ENCODE peak calls at places on chromosome 22, in nine cellular contexts. P is neural progenitor cell, C is right lobe of liver, M is AG09309, I is mammary epithelial cell, Q is adrenal gland, O is neuronal stem cell, Z is HCT116, R is cardiac fibroblast. W is an unnamed sample.

GRCh38 chr22:22408731-22409696 is 99.5 kb downstream of the ZNF280B start:
- DNase-seq in R (peak; percentile 48), M (no peak), P (peak; percentile 63), Q (peak; percentile 26), C (no peak), Z (peak; percentile 33), O (peak; percentile 21), I (peak; percentile 5), W (peak; percentile 11)

GRCh38 chr22:17085277-17086091 is 684 bp downstream of the IL17RA start:
- DNase-seq in Z (no peak), Q (peak; percentile 43), P (peak; percentile 48), C (peak; percentile 61), I (peak; percentile 21), M (no peak), O (no peak), R (no peak), W (no peak)

GRCh38 chr22:23514317-23515038 is 65.6 kb downstream of the IGLL1 start:
- DNase-seq in M (no peak), Q (no peak), C (no peak), R (no peak), Z (no peak), P (no peak), I (no peak), O (no peak), W (no peak)

GRCh38 chr22:24200616-24201212 is 19.4 kb downstream of the SUSD2 start:
- DNase-seq in I (peak; percentile 74), Z (peak; percentile 67), O (no peak), R (peak; percentile 87), M (peak; percentile 17), C (no peak), Q (no peak), P (no peak), W (peak; percentile 74)

GRCh38 chr22:48476599-48476998 is 1351.1 kb downstream of the BRD1 start:
- DNase-seq in O (no peak), I (no peak), M (no peak), Q (peak; percentile 17), R (no peak), Z (no peak), P (no peak), C (no peak), W (no peak)

GRCh38 chr22:46894081-46894671 is 131.7 kb downstream of the TBC1D22A start:
- DNase-seq in P (no peak), R (peak; percentile 7), Z (no peak), M (no peak), I (no peak), Q (peak; percentile 5), C (no peak), O (no peak), W (no peak)

GRCh38 chr22:26079009-26079408 is 90.3 kb upstream of the SEZ6L start:
- DNase-seq in I (no peak), Z (no peak), Q (no peak), R (no peak), M (no peak), O (peak; percentile 36), C (no peak), P (peak; percentile 58), W (no peak)

GRCh38 chr22:31662668-31663037 is 638 bp upstream of the PISD start:
- DNase-seq in P (no peak), M (no peak), C (no peak), O (no peak), Z (no peak), I (no peak), R (no peak), Q (no peak), W (no peak)

GRCh38 chr22:22666307-22667091 is 22.1 kb downstream of the GGTLC2 start:
- DNase-seq in Z (no peak), R (peak; percentile 56), C (peak; percentile 58), O (no peak), Q (peak; percentile 37), I (no peak), M (no peak), P (peak; percentile 70), W (no peak)

DNA sequence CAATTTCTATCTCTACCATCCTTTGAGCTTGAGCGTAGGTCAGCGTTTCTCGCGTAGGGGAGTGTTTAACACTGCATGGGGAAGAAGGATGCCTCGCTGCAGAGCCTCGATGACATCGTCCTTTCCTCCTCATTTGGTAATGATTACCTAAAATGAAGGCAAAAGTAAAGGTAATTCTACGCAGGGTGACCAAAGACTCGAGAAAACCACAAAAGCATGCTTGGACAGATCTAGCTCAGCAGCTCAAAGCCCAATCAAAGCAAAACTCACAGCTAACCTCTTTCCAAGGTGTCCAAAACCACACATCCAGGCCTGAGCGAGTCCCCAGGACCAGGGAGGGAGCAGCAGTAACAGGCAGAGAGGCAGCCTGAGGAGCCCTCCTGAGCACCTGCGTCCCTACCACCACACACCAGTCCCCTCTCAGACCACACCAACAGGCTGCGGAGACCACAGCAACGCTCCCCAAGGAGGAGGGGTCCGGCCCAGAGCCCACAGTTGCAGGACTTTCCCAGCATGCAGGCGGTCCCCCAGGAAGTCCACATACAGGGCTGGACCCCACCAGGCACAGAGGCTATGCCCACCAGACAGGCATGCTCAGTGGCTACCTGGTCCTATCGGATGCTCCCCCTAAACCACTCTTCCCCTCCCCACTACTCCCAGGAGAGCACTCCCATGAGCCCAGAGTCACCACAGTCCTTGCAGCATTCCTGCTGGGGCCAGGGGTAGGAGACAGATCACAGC is 3.3 kb downstream of the BRD1 start:
- DNase-seq in R (no peak), Z (no peak), P (no peak), O (no peak), I (peak; percentile 58), Q (no peak), M (no peak), C (no peak), W (peak; percentile 42)
- H3K4me3 ChIP-seq in R (peak overlapping the region; percentile 2), Z (no peak overlapping the region), P (no peak overlapping the region), O (no peak overlapping the region), I (no peak overlapping the region), Q (no peak overlapping the region), M (no peak overlapping the region), C (no peak overlapping the region), W (no peak overlapping the region)

DNA sequence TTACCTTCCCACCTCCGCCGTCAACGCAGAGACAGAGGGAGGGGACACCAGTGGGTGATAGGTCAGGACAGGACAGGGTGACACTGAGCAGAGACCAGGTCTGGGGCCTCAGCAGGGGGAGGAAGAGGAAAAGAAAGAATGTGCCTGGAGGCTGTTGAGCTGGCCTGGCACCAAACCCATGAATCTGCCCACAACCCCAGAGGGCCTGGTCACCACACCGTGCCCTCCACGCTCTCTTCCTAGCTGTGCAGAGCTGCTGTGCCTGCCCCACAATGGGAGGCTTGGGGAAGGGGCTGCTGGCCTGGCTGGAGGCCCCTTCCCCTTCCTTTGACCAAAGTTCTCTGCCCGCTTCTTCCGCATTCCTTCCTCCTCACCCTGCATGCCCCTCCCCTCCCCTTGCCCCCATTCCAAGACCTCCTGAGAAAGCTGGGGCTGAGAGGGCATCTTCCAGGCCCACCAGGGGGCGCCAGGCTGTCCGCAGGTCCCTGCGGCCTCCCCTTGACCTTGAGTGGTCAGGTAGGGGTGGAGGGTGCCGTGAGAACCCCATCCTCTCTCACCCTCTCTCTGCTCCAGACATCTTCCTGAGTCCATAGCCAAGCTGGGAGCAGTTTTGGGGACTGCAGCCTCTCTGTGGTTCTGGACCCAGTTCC is 11.0 kb upstream of the CACNA1I start:
- DNase-seq in R (no peak), O (no peak), Z (no peak), P (peak; percentile 67), Q (no peak), I (no peak), M (no peak), C (no peak), W (no peak)
- H3K4me3 ChIP-seq in R (no peak overlapping the region), O (no peak overlapping the region), Z (no peak overlapping the region), P (no peak overlapping the region), Q (no peak overlapping the region), I (no peak overlapping the region), M (no peak overlapping the region), C (no peak overlapping the region), W (no peak overlapping the region)

DNA sequence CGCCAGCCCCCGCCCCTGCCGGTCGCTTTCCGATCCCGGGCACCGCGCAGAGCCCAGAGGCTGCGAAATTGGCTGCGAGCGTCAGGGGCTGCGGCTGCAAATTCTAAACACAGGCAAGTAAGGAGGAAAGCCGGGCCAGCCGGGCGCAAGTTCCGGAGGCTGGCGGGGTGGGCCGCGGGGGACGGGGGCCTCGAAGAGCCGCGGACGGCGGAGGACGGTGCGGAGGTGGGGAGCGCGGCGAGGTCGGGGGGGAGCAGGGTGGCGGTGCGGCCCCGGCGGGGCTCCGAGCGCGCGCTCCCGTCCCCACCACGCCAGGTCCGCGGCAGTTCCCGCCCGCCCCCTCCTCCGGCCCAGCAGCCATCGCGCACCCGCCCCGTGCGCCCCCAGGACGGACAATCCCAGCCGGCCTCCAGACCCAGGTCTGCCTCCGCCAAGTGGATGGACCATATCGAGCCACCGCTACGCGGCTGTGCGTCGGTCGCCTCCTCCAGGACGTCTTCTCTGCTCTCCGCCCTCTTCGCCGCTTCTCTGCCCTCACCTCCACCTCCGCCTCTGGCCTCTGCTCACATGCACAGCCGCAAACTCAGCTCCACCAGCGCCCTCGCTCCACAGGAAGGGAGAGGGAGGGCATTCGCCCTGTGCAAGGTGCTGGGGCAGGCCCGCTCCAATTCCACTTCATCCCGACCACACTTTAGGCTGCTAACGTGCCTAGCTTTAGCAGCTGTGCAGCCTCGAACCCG is 7.2 kb downstream of the ELFN2 start:
- DNase-seq in Q (no peak), C (no peak), P (peak; percentile 74), O (no peak), I (peak; percentile 41), R (no peak), Z (no peak), M (no peak), W (peak; percentile 32)
- H3K4me3 ChIP-seq in Q (no peak overlapping the region), C (no peak overlapping the region), P (peak overlapping the region; percentile 52), O (peak overlapping the region; percentile 17), I (peak overlapping the region; percentile 54), R (peak overlapping the region; percentile 40), Z (peak overlapping the region; percentile 44), M (peak overlapping the region; percentile 41), W (peak overlapping the region; percentile 35)

GRCh38 chr22:41480397-41480735 is 11.4 kb downstream of the ACO2 start:
- DNase-seq in Q (no peak), M (no peak), P (no peak), O (no peak), I (no peak), R (peak; percentile 80), Z (no peak), C (no peak), W (no peak)

GRCh38 chr22:41481131-41481830 is 12.4 kb downstream of the ACO2 start:
- DNase-seq in Q (peak; percentile 79), I (no peak), Z (no peak), O (no peak), P (no peak), M (no peak), R (peak; percentile 48), C (no peak), W (no peak)

GRCh38 chr22:41482319-41482935 is 13.5 kb downstream of the ACO2 start:
- DNase-seq in M (peak; percentile 43), I (no peak), C (no peak), O (no peak), Q (no peak), P (no peak), Z (no peak), R (peak; percentile 8), W (no peak)

GRCh38 chr22:41479671-41480396 is 10.9 kb downstream of the ACO2 start:
- DNase-seq in R (peak; percentile 67), C (no peak), P (peak; percentile 93), M (no peak), I (no peak), O (peak; percentile 83), Q (no peak), Z (no peak), W (no peak)

DNA sequence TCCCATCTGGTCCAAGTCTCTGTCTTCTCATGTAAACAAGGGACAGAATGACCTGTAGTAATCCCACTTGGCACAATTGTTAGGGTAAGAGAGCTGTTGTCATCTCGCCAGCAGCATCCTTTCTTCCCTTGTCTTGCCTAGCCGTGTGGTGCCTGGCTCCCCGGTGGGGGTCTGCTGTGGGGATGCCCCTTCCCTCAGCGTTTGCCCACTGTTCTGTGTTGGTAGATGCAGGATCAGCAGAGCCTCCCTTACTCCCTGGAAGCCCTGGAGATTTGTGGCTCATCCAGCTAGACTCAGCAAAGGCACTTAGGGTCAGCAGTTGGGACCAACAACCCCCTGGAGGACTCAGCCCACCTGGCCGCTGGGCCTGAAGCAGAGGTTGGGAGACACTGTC is 13.0 kb downstream of the ACO2 start:
- DNase-seq in I (no peak), O (no peak), Z (no peak), Q (no peak), C (no peak), R (no peak), P (no peak), M (no peak), W (no peak)
- H3K4me3 ChIP-seq in I (no peak overlapping the region), O (no peak overlapping the region), Z (no peak overlapping the region), Q (no peak overlapping the region), C (no peak overlapping the region), R (no peak overlapping the region), P (no peak overlapping the region), M (no peak overlapping the region), W (no peak overlapping the region)